ENCODE peak calls at places on chromosomes 1 and 21, in seven cellular contexts. K is SK-N-SH, V is stomach, W is H1, P is sigmoid colon, T is transverse colon, S is K562. E is an unnamed sample.
A peak's percentile ranks its signal among the peaks of the same experiment; 100 is the strongest.

GRCh38 chr1:231695439-231696255 is 69.1 kb downstream of the DISC1 start:
- DNase-seq in K (peak; percentile 82), V (no peak), W (no peak), P (no peak), T (no peak), S (no peak), E (no peak)

GRCh38 chr1:195939844-195940243 is 668.4 kb downstream of the KCNT2 start:
- DNase-seq in K (no peak), V (no peak), W (peak; percentile 10), P (no peak), T (no peak), S (peak; percentile 15), E (no peak)

GRCh38 chr21:26169611-26170470 is 729 bp downstream of the APP start:
- DNase-seq in K (peak; percentile 83), V (peak; percentile 62), W (no peak), P (peak; percentile 82), T (peak; percentile 64), S (peak; percentile 10), E (no peak)

GRCh38 chr1:3896396-3897000 is 3.6 kb downstream of the C1orf174 start:
- DNase-seq in K (no peak), V (no peak), W (no peak), P (no peak), T (no peak), S (no peak), E (no peak)

GRCh38 chr1:28291711-28292110 is 32.4 kb downstream of the SESN2 start:
- DNase-seq in K (no peak), V (no peak), W (no peak), P (no peak), T (no peak), S (no peak), E (no peak)

GRCh38 chr1:84117868-84118267 is 26.2 kb upstream of the PRKACB start:
- DNase-seq in K (no peak), V (no peak), W (no peak), P (no peak), T (no peak), S (no peak), E (no peak)

GRCh38 chr1:25566730-25567341 is 23.4 kb downstream of the LDLRAP1 start:
- DNase-seq in K (peak; percentile 54), V (no peak), W (no peak), P (peak; percentile 89), T (no peak), S (no peak), E (no peak)

GRCh38 chr21:29318354-29318753 is 19.6 kb downstream of the BACH1 start:
- DNase-seq in K (no peak), V (no peak), W (no peak), P (no peak), T (no peak), S (no peak), E (no peak)

GRCh38 chr1:42453386-42453785 is 2.4 kb downstream of the ZMYND12 start:
- DNase-seq in K (no peak), V (no peak), W (no peak), P (no peak), T (no peak), S (no peak), E (no peak)

GRCh38 chr1:158115126-158115525 is 65.6 kb upstream of the CD1D start:
- DNase-seq in K (no peak), V (no peak), W (no peak), P (no peak), T (no peak), S (no peak), E (no peak)

GRCh38 chr1:1283821-1284220 is 3.6 kb downstream of the SCNN1D start:
- DNase-seq in K (peak; percentile 87), V (no peak), W (no peak), P (no peak), T (peak; percentile 8), S (peak; percentile 82), E (no peak)

GRCh38 chr1:220127076-220127475 is 33.1 kb downstream of the IARS2 start:
- DNase-seq in K (no peak), V (no peak), W (no peak), P (no peak), T (no peak), S (no peak), E (no peak)

GRCh38 chr1:207866471-207867135 is 44.3 kb downstream of the CD34 start:
- DNase-seq in K (peak; percentile 60), V (no peak), W (no peak), P (peak; percentile 94), T (peak; percentile 54), S (no peak), E (no peak)
- TF ChIP-seq POLR2AphosphoS5 in K (no peak), V (no peak), W (no peak), P (no peak), T (peak; percentile 22), S (no peak), E (peak; percentile 51)

GRCh38 chr1:204885790-204886189 is 15.1 kb downstream of the NFASC start:
- DNase-seq in K (no peak), V (no peak), W (no peak), P (no peak), T (no peak), S (no peak), E (no peak)
- TF ChIP-seq EP300 in K (no peak), V (no peak), W (no peak), P (no peak), T (no peak), S (no peak), E (peak; percentile 9)

DNA sequence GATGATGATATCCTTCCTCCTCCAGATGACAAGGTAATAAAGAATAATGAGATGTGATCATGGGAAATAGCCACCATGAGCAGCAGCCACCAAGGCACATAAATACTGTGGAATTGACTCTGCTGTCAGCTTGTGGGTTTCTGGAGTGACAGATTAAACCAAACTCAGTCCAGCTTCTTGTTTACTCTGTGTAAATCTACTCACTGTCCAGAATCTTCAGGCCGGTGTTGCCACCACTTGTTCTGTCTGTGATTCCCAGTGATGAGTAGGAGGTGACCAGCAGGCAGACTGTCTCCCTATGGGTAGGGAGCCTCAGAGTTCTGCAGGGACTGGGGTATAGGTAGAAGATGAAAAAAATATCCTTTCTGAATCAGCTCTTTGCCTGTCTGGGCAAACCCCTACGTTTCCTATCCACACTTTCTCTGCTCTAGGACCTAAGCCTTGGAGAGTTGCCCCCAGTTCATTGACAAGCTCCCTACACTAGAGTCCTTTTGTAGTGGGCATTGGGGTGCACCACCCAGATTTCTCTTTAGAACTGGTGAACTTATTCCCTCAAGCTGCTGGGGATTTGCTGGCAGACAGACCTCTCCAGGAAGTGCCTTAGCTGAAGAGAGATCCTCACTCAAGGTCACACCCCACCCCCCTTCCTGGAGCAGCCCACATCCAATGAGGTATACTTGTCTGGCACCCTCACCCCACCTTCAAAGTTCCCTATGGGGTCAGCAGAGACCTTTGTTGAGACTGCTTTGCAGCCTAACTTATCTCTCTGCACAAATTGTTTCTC is 47.6 kb downstream of the ATP1A1 start:
- DNase-seq in K (no peak), V (no peak), W (no peak), P (no peak), T (no peak), S (peak; percentile 57), E (peak; percentile 87)
- TF ChIP-seq POLR2AphosphoS5 in K (no peak), V (no peak), W (no peak), P (no peak), T (no peak), S (peak; percentile 69), E (no peak)

GRCh38 chr1:185317034-185317885 is at the start of gene IVNS1ABP:
- DNase-seq in K (peak; percentile 96), V (peak; percentile 95), W (peak; percentile 93), P (peak; percentile 97), T (peak; percentile 96), S (peak; percentile 98), E (peak; percentile 99)
- TF ChIP-seq EP300 in K (no peak), V (no peak), W (peak; percentile 56), P (no peak), T (no peak), S (peak; percentile 45), E (no peak)

GRCh38 chr1:67831850-67832513 is 1.3 kb downstream of the GNG12 start:
- DNase-seq in K (peak; percentile 75), V (peak; percentile 63), W (no peak), P (peak; percentile 85), T (peak; percentile 68), S (peak; percentile 43), E (no peak)

GRCh38 chr1:67833595-67833926 is 294 bp upstream of the GNG12 start:
- DNase-seq in K (no peak), V (no peak), W (no peak), P (peak; percentile 75), T (no peak), S (no peak), E (no peak)

GRCh38 chr1:67830928-67831596 is 2.2 kb downstream of the GNG12 start:
- DNase-seq in K (no peak), V (no peak), W (no peak), P (no peak), T (no peak), S (no peak), E (no peak)

GRCh38 chr1:67834246-67834877 is 1.1 kb upstream of the GNG12 start:
- DNase-seq in K (no peak), V (no peak), W (no peak), P (no peak), T (no peak), S (no peak), E (no peak)

DNA sequence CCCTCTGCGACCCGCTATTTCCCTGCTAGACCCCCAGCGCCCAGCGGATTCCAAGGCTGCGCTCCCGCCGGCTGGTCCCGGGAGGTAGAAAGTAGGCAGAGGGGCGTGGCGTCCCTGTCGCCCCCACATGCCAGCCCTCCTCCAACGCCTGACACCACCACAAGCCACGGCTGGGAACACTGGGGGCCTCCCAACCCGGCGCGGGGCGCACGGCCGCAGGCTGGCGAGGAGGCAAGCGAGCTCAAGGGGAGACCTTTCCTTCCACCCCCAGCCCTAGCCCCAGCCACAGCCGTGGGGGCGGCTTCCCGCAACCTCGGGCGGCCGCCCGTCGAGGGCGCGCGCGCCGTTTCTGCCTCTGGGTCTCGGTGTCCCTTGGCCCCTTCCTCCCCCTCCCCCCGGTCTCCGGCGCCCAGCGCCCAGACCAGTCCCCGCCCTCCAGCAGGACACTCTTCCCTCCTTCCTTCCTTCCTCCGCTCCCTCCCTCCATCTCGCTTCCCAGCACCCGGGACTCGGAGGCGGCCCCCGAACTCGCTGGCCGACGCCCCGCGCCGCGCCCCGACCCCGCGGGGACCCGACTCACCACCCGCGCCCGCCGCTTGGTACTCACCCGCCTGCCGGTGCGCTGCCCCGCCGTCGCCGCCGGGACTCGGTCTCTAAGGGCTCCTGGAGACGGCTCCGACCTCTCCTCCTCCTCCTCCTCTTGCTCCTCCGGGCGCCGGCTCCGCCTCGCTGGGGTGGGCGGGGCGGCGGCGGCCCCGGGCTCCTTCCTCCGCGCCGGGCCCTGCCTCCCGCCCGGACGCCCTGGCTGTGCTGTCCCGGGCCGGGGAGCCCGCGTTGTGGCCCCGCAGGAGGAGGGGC is at the start of gene GNG12:
- DNase-seq in K (peak; percentile 90), V (peak; percentile 77), W (peak; percentile 63), P (peak; percentile 89), T (peak; percentile 75), S (peak; percentile 69), E (no peak)
- TF ChIP-seq POLR2AphosphoS5 in K (peak; percentile 62), V (peak; percentile 58), W (no peak), P (peak; percentile 29), T (peak; percentile 19), S (no peak), E (peak; percentile 8)

GRCh38 chr1:214002060-214002459 is 14.3 kb downstream of the PROX1 start:
- DNase-seq in K (no peak), V (no peak), W (no peak), P (no peak), T (no peak), S (no peak), E (peak; percentile 14)
- TF ChIP-seq EP300 in K (no peak), V (no peak), W (no peak), P (no peak), T (no peak), S (no peak), E (no peak)

GRCh38 chr1:48084826-48085225 is 87.6 kb upstream of the TRABD2B start:
- DNase-seq in K (no peak), V (no peak), W (no peak), P (no peak), T (no peak), S (no peak), E (no peak)
- TF ChIP-seq POLR2AphosphoS5 in K (no peak), V (no peak), W (no peak), P (no peak), T (no peak), S (no peak), E (no peak)

E was measured in esophagus muscularis mucosa.